ENCODE peak calls at places on chromosomes 16 and 17, in seven cellular contexts. I is NT2/D1, K is neural progenitor cell, Q is non-pigmented ciliary epithelial cell, W is fibroblast of mammary gland, R is caudate nucleus, V is left kidney. D is an unnamed sample.

GRCh38 chr17:13420294-13421277 is 181.1 kb downstream of the HS3ST3A1 start:
- DNase-seq in I (no peak), K (no peak), Q (peak; percentile 44), W (peak; percentile 95), R (no peak), V (no peak), D (peak; percentile 88)

GRCh38 chr17:50593321-50593720 is 32.8 kb downstream of the CACNA1G start:
- DNase-seq in I (peak; percentile 16), K (peak; percentile 94), Q (no peak), W (no peak), R (no peak), V (peak; percentile 94), D (no peak)

GRCh38 chr17:62869885-62870580 is 61.9 kb upstream of the MARCHF10 start:
- DNase-seq in I (peak; percentile 73), K (peak; percentile 72), Q (peak; percentile 56), W (peak; percentile 84), R (no peak), V (peak; percentile 90), D (peak; percentile 78)

GRCh38 chr17:30196504-30196903 is 39.0 kb downstream of the SLC6A4 start:
- DNase-seq in I (no peak), K (no peak), Q (no peak), W (no peak), R (no peak), V (no peak), D (no peak)

GRCh38 chr17:78859051-78859450 is 18.4 kb upstream of the USP36 start:
- DNase-seq in I (no peak), K (no peak), Q (no peak), W (no peak), R (no peak), V (no peak), D (no peak)

GRCh38 chr17:1627987-1628855 is at the start of gene SLC43A2:
- DNase-seq in I (peak; percentile 71), K (peak; percentile 96), Q (no peak), W (peak; percentile 56), R (peak; percentile 83), V (peak; percentile 98), D (peak; percentile 71)

GRCh38 chr17:5262417-5262816 is 19.7 kb upstream of the RABEP1 start:
- DNase-seq in I (no peak), K (no peak), Q (no peak), W (no peak), R (no peak), V (no peak), D (no peak)

GRCh38 chr16:74699666-74700065 is 996 bp downstream of the MLKL start:
- DNase-seq in I (no peak), K (no peak), Q (no peak), W (no peak), R (no peak), V (no peak), D (no peak)

GRCh38 chr17:12622726-12623125 is 43.0 kb upstream of the MYOCD start:
- DNase-seq in I (no peak), K (no peak), Q (no peak), W (peak; percentile 61), R (no peak), V (peak; percentile 32), D (no peak)

GRCh38 chr16:79970551-79971236 is 370.2 kb upstream of the MAF start:
- DNase-seq in I (no peak), K (no peak), Q (no peak), W (peak; percentile 25), R (no peak), V (no peak), D (no peak)

GRCh38 chr17:8701754-8702153 is 42.9 kb downstream of the CCDC42 start:
- DNase-seq in I (no peak), K (no peak), Q (no peak), W (no peak), R (no peak), V (no peak), D (no peak)

GRCh38 chr17:77640916-77641605 is 317.4 kb upstream of the TNRC6C start:
- DNase-seq in I (no peak), K (no peak), Q (no peak), W (no peak), R (no peak), V (no peak), D (no peak)

GRCh38 chr16:8655184-8655717 is 19.2 kb upstream of the ABAT start:
- DNase-seq in I (no peak), K (peak; percentile 49), Q (no peak), W (peak; percentile 40), R (no peak), V (peak; percentile 52), D (no peak)

GRCh38 chr17:76673729-76674128 is 30.2 kb upstream of the ST6GALNAC1 start:
- DNase-seq in I (no peak), K (no peak), Q (no peak), W (peak; percentile 60), R (no peak), V (no peak), D (peak; percentile 63)

GRCh38 chr17:79020631-79021301 is 3.2 kb upstream of the C1QTNF1 start:
- DNase-seq in I (no peak), K (no peak), Q (no peak), W (no peak), R (no peak), V (no peak), D (peak; percentile 80)

GRCh38 chr17:20206068-20206467 is 196.9 kb downstream of the SPECC1 start:
- DNase-seq in I (no peak), K (no peak), Q (no peak), W (peak; percentile 18), R (no peak), V (no peak), D (no peak)

GRCh38 chr16:74505011-74505410 is 83.7 kb upstream of the CLEC18B start:
- DNase-seq in I (no peak), K (no peak), Q (no peak), W (no peak), R (no peak), V (no peak), D (no peak)

D was measured in fibroblast of gingiva.